ENCODE peak calls at places on chromosomes 7 and 10, in seven cellular contexts. P is sigmoid colon, Q is spleen, K is breast epithelium, X is suprapubic skin, F is endothelial cell of umbilical vein, E is HCT116. S is an unnamed sample.

GRCh38 chr7:88789480-88790064 is 6.0 kb downstream of the TEX47 start:
- DNase-seq in P (no peak), Q (no peak), K (no peak), X (no peak), F (peak), E (peak), S (no peak)

GRCh38 chr10:10094700-10095099 is 923.0 kb upstream of the CELF2 start:
- DNase-seq in P (no peak), Q (no peak), K (no peak), X (no peak), F (no peak), E (no peak), S (no peak)

GRCh38 chr10:44715081-44715480 is 196.1 kb upstream of the TMEM72 start:
- DNase-seq in P (no peak), Q (no peak), K (no peak), X (no peak), F (no peak), E (no peak), S (no peak)

GRCh38 chr7:157693071-157693520 is 356.3 kb downstream of the DNAJB6 start:
- DNase-seq in P (peak), Q (peak), K (no peak), X (no peak), F (no peak), E (no peak), S (peak)

GRCh38 chr10:16944961-16945360 is 127.7 kb upstream of the RSU1 start:
- DNase-seq in P (no peak), Q (no peak), K (no peak), X (no peak), F (peak), E (no peak), S (no peak)

GRCh38 chr7:118755067-118755625 is 530.6 kb downstream of the ANKRD7 start:
- DNase-seq in P (no peak), Q (no peak), K (no peak), X (no peak), F (no peak), E (no peak), S (no peak)

GRCh38 chr7:50507898-50508470 is 57.2 kb downstream of the DDC start:
- DNase-seq in P (no peak), Q (peak), K (no peak), X (no peak), F (no peak), E (no peak), S (no peak)

GRCh38 chr10:36736311-36736710 is 389.1 kb upstream of the ANKRD30A start:
- DNase-seq in P (no peak), Q (no peak), K (no peak), X (no peak), F (no peak), E (no peak), S (no peak)

GRCh38 chr7:19111474-19112143 is 5.8 kb downstream of the TWIST1 start:
- DNase-seq in P (no peak), Q (no peak), K (no peak), X (no peak), F (no peak), E (no peak), S (no peak)

GRCh38 chr7:76356823-76357222 is 2.0 kb downstream of the YWHAG start:
- DNase-seq in P (peak), Q (no peak), K (no peak), X (no peak), F (peak), E (no peak), S (no peak)

GRCh38 chr7:137488038-137488437 is 144.5 kb upstream of the PTN start:
- DNase-seq in P (no peak), Q (no peak), K (no peak), X (no peak), F (no peak), E (no peak), S (no peak)

GRCh38 chr10:103843854-103844567 is 11.4 kb downstream of the SH3PXD2A start:
- DNase-seq in P (peak), Q (peak), K (no peak), X (no peak), F (no peak), E (no peak), S (no peak)

GRCh38 chr7:134804351-134804750 is 24.9 kb downstream of the CALD1 start:
- DNase-seq in P (no peak), Q (no peak), K (no peak), X (no peak), F (peak), E (no peak), S (no peak)

GRCh38 chr10:60757422-60757895 is 20.8 kb upstream of the CDK1 start:
- DNase-seq in P (no peak), Q (no peak), K (no peak), X (no peak), F (no peak), E (no peak), S (no peak)

GRCh38 chr10:12340371-12340770 is 9.0 kb upstream of the CAMK1D start:
- DNase-seq in P (no peak), Q (no peak), K (no peak), X (no peak), F (no peak), E (no peak), S (no peak)

GRCh38 chr7:132430041-132430440 is 146.2 kb downstream of the PLXNA4 start:
- DNase-seq in P (no peak), Q (no peak), K (no peak), X (no peak), F (peak), E (no peak), S (no peak)

GRCh38 chr7:43943702-43944187 is 17.5 kb downstream of the UBE2D4 start:
- DNase-seq in P (peak), Q (no peak), K (no peak), X (no peak), F (no peak), E (no peak), S (no peak)

GRCh38 chr10:47260505-47261111 is 39.4 kb upstream of the GDF10 start:
- DNase-seq in P (no peak), Q (peak), K (peak), X (no peak), F (no peak), E (no peak), S (no peak)

GRCh38 chr7:84304407-84304806 is 109.8 kb upstream of the SEMA3A start:
- DNase-seq in P (no peak), Q (no peak), K (no peak), X (no peak), F (no peak), E (no peak), S (no peak)

GRCh38 chr7:128266891-128267839 is 26.1 kb downstream of the LEP start:
- DNase-seq in P (peak), Q (no peak), K (peak), X (no peak), F (no peak), E (no peak), S (peak)

GRCh38 chr10:131997366-131998049 is 15.8 kb upstream of the BNIP3 start:
- DNase-seq in P (peak), Q (peak), K (peak), X (peak), F (peak), E (no peak), S (peak)

GRCh38 chr10:43785252-43785651 is 136.6 kb upstream of the ZNF32 start:
- DNase-seq in P (no peak), Q (no peak), K (no peak), X (no peak), F (peak), E (peak), S (no peak)

GRCh38 chr10:89426230-89426868 is 12.0 kb downstream of the IFIT5 start:
- DNase-seq in P (no peak), Q (no peak), K (no peak), X (no peak), F (peak), E (no peak), S (no peak)

GRCh38 chr7:157394246-157395191 is 57.7 kb downstream of the DNAJB6 start:
- DNase-seq in P (peak), Q (no peak), K (no peak), X (peak), F (no peak), E (no peak), S (peak)

GRCh38 chr10:100997364-100998182 is 2.0 kb upstream of the LZTS2 start:
- DNase-seq in P (peak), Q (peak), K (peak), X (peak), F (peak), E (peak), S (peak)

GRCh38 chr7:95213809-95214492 is 110.4 kb downstream of the PON1 start:
- DNase-seq in P (peak), Q (peak), K (no peak), X (peak), F (no peak), E (no peak), S (no peak)

GRCh38 chr7:140923358-140924006 is 1.2 kb downstream of the BRAF start:
- DNase-seq in P (no peak), Q (no peak), K (no peak), X (no peak), F (peak), E (no peak), S (no peak)

DNA sequence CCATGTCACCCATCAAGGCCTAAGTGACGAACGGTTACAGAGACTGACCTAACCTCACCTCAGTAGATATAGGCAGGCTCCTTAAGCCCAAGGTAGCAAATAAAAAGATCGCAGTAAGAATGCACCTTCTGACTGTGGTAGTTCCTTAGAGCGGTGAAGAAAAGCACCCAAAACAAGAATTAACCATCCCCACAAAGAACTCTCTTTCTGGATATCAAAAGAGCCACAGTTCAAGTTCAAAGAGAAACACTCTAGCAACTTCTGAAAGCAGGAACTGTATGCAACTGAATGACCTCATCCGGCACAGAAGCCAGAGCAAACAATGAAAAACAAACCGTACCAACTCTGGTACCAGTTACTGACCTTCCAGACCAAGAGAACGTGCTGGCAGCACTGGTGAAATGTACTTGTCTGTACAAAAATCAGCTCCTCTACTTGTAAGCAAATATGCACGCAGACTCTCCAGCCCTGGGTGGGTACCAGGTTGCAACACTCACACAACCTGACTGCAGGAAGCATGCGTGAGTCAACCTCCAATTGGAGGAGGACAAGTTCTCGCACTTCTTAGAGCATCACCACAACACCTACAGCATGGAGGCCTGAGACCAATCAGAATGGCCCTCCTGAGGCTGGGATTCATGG is 202.7 kb downstream of the FAM107B start:
- DNase-seq in P (no peak), Q (peak), K (peak), X (no peak), F (peak), E (no peak), S (peak)
- H3K27ac ChIP-seq in P (no peak), Q (peak), K (peak), X (peak), F (peak), E (no peak), S (peak)

DNA sequence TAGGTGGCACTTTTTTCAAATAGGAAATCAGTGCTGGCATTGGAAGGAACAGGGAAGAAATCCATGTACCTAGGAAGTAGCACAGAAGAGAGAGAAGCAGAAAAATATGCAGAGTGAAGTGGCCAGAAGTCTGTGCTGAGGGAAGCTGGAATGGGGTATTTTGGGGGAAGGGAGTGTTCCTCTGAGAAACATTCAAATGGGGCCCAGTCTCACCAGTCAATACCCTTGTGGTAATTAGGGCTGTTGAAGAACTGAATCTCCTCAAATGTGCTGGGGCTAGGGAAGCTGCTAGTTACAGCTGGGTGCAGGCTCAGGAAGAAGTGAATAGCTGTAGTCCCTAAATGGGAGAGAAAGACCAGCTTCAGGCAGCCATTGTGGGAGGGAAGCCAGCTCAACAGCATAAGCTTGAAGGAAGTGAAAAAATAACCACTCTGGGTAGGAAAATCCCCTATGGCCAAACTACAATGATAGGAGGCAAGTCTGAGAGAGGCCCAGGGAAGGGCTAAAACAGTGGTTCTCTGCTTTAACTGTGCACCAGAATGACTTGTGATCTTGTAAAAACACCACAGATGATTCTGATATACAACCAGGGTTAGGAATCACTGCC is 7.6 kb downstream of the NDST2 start:
- DNase-seq in P (no peak), Q (no peak), K (no peak), X (no peak), F (no peak), E (no peak), S (no peak)
- TF ChIP-seq POLR2AphosphoS5 in P (no peak), Q (no peak), K (no peak), X (no peak), F (no peak), E (no peak), S (no peak)

DNA sequence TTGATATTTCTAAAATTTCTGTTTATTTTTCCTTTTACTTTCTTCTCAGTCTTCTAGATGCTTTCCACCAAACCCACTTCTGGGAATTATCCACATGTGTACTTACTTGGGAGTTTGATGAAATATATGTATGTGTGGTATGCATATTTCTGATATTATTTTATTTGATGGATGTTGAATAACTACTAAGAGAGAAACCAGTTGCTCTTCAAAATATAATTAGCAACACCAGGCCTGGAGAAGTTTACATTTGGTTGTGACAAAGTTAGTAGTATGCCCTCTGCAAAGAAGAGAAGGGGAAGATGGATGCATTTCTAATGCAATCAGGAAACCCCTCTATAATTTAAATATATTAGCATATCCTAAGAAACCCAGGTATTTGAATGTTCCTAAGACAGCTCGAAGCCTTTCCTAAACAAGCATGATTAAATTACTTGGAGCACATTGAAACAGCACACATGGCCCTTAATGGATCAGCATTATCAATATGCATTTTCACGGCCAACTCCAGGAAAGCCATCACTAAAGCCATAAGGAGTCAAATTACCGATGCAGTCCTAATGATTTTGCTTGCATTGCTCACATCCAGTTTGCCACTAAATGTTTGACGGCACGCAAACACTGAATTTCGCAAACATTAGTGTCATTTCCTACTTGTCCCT is 393.7 kb downstream of the EXOC4 start:
- DNase-seq in P (no peak), Q (no peak), K (no peak), X (no peak), F (no peak), E (no peak), S (no peak)
- H3K27ac ChIP-seq in P (no peak), Q (peak), K (no peak), X (no peak), F (no peak), E (no peak), S (no peak)

DNA sequence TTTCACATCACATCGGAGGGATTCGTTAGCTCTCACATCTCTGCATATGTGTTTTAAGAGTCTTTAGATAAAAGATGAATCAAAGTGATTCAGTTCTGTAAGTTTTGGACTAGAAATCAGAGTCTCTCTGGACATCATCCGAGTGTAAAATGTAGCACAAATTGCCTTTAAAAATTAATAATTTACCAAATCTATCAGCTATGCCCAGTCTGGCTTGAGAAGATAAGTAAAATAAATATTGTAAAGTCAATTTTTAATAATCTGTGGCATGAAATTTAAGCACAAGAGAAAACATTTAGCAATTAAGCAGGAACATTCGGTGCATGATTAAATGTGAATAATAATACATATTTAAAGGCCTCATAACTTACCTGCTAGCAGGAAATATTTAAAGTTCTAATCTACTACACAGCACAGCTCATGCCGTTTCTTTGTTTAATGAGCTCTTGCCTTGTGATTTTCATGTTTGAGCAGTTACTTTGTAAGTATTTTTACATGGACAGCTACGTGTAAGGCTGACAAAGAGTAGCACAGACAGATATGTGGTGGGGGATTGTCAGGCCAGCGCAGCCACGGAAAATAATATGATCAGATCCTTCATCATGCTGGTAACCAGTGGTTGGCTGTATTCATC is 317.4 kb downstream of the ADARB2 start:
- DNase-seq in P (no peak), Q (no peak), K (no peak), X (no peak), F (no peak), E (no peak), S (no peak)
- TF ChIP-seq POLR2AphosphoS5 in P (no peak), Q (no peak), K (no peak), X (no peak), F (no peak), E (no peak), S (no peak)

GRCh38 chr7:27150568-27151340 is 1.6 kb downstream of the HOXA3 start:
- DNase-seq in P (peak), Q (peak), K (peak), X (peak), F (peak), E (no peak), S (peak)
- H3K27ac ChIP-seq in P (peak), Q (peak), K (peak), X (peak), F (peak), E (peak), S (peak)

GRCh38 chr7:144398291-144398690 is 5.2 kb downstream of the NOBOX start:
- DNase-seq in P (no peak), Q (no peak), K (no peak), X (peak), F (no peak), E (no peak), S (no peak)
- TF ChIP-seq POLR2AphosphoS5 in P (no peak), Q (no peak), K (no peak), X (no peak), F (no peak), E (no peak), S (no peak)

DNA sequence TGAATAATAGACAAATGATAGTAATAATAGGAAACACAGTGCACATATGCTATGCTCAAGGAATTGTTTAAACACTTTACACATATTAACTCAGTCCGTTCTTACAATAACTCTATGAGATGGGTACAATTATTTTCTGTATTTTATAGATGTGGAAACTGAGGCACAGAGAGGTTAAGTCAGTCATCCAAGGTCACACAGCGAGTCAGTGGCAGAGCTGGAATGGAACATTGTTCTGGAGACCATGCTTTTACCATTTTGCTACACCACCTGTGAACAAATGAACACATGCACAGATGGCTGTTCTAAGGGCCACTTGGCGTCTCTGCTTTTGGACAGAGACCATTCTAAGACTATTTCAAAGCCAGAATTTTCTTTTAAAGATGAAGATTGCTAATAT is 26.9 kb upstream of the MTPN start:
- DNase-seq in P (no peak), Q (no peak), K (no peak), X (no peak), F (no peak), E (no peak), S (no peak)
- H3K27ac ChIP-seq in P (no peak), Q (no peak), K (no peak), X (no peak), F (no peak), E (no peak), S (no peak)

GRCh38 chr7:129909669-129910068 is 43.1 kb downstream of the UBE2H start:
- DNase-seq in P (no peak), Q (no peak), K (no peak), X (no peak), F (no peak), E (no peak), S (no peak)
- TF ChIP-seq POLR2AphosphoS5 in P (no peak), Q (no peak), K (no peak), X (no peak), F (no peak), E (no peak), S (no peak)

GRCh38 chr7:130210181-130210935 is 2.7 kb downstream of the SSMEM1 start:
- DNase-seq in P (no peak), Q (no peak), K (no peak), X (no peak), F (no peak), E (no peak), S (no peak)
- H3K27ac ChIP-seq in P (no peak), Q (no peak), K (no peak), X (no peak), F (no peak), E (no peak), S (no peak)

GRCh38 chr10:102399217-102400021 is 3.9 kb downstream of the NFKB2 start:
- DNase-seq in P (peak), Q (peak), K (peak), X (peak), F (peak), E (peak), S (peak)
- TF ChIP-seq POLR2AphosphoS5 in P (peak), Q (peak), K (peak), X (peak), F (peak), E (peak), S (peak)